ENCODE peak calls at places on chromosomes 6 and 20, in nine cellular contexts. F, V, T, R, Q, S, G, K and B are unnamed samples.

GRCh38 chr20:63176448-63177133 is 39.3 kb downstream of the YTHDF1 start:
- DNase-seq in Q (no peak), T (no peak), S (no peak), R (no peak), F (no peak), G (no peak), V (no peak), K (no peak), B (no peak)

GRCh38 chr20:8601542-8601912 is 467.4 kb upstream of the PLCB4 start:
- DNase-seq in V (no peak), F (no peak), Q (no peak), K (no peak), G (no peak), S (no peak), T (no peak), R (no peak), B (no peak)

GRCh38 chr6:37276916-37277509 is 19.1 kb upstream of the TMEM217 start:
- DNase-seq in S (no peak), K (no peak), F (no peak), Q (no peak), V (no peak), R (no peak), G (no peak), T (no peak), B (no peak)

GRCh38 chr20:37680420-37680819 is 13.4 kb upstream of the CTNNBL1 start:
- DNase-seq in T (no peak), V (no peak), Q (no peak), G (no peak), F (no peak), K (no peak), R (no peak), S (peak; percentile 33), B (no peak)

GRCh38 chr6:136063095-136063494 is 187.0 kb downstream of the MTFR2 start:
- DNase-seq in K (no peak), R (no peak), F (no peak), Q (no peak), G (no peak), S (peak; percentile 92), V (no peak), T (no peak), B (no peak)

GRCh38 chr6:89351632-89352328 is 742 bp downstream of the UBE2J1 start:
- DNase-seq in R (no peak), T (no peak), K (no peak), Q (no peak), S (peak; percentile 47), V (no peak), G (peak; percentile 28), F (no peak), B (no peak)

GRCh38 chr6:13769655-13770053 is 44.7 kb downstream of the MCUR1 start:
- DNase-seq in T (no peak), K (no peak), R (no peak), F (no peak), G (no peak), S (no peak), V (no peak), Q (no peak), B (no peak)

GRCh38 chr6:68126089-68126749 is 508.9 kb upstream of the ADGRB3 start:
- DNase-seq in F (no peak), S (no peak), K (peak; percentile 62), R (no peak), G (no peak), V (no peak), Q (no peak), T (no peak), B (no peak)

GRCh38 chr6:43739642-43740091 is 30.3 kb upstream of the VEGFA start:
- DNase-seq in F (peak; percentile 57), G (no peak), R (no peak), V (no peak), K (no peak), T (peak; percentile 49), Q (no peak), S (no peak), B (no peak)

GRCh38 chr20:63898882-63899558 is 4.1 kb downstream of the DNAJC5 start:
- DNase-seq in K (no peak), F (no peak), Q (no peak), G (no peak), V (no peak), R (no peak), S (no peak), T (peak; percentile 81), B (no peak)

GRCh38 chr6:51398064-51398740 is 579.5 kb downstream of the TFAP2B start:
- DNase-seq in Q (no peak), T (no peak), R (no peak), V (peak; percentile 47), F (no peak), K (no peak), S (no peak), G (no peak), B (no peak)

GRCh38 chr6:114115659-114116058 is 144.7 kb upstream of the HDAC2 start:
- DNase-seq in F (no peak), K (no peak), S (no peak), Q (no peak), T (no peak), V (no peak), R (no peak), G (no peak), B (no peak)

GRCh38 chr6:26330835-26331808 is 33.9 kb upstream of the BTN3A2 start:
- DNase-seq in G (no peak), K (peak; percentile 46), Q (no peak), S (peak; percentile 23), V (no peak), T (no peak), F (no peak), R (no peak), B (no peak)

GRCh38 chr6:28768187-28768913 is 155.4 kb downstream of the TRIM27 start:
- DNase-seq in S (no peak), K (no peak), V (no peak), R (no peak), Q (no peak), G (no peak), T (no peak), F (no peak), B (no peak)

GRCh38 chr6:99790679-99791078 is 184.0 kb downstream of the PRDM13 start:
- DNase-seq in T (no peak), V (no peak), G (no peak), R (no peak), F (no peak), Q (no peak), S (no peak), K (no peak), B (no peak)
- TF ChIP-seq CTCF in T (no peak), V (no peak), G (peak; percentile 8), R (peak; percentile 64), F (no peak), Q (no peak), S (no peak), K (no peak), B (no peak)

DNA sequence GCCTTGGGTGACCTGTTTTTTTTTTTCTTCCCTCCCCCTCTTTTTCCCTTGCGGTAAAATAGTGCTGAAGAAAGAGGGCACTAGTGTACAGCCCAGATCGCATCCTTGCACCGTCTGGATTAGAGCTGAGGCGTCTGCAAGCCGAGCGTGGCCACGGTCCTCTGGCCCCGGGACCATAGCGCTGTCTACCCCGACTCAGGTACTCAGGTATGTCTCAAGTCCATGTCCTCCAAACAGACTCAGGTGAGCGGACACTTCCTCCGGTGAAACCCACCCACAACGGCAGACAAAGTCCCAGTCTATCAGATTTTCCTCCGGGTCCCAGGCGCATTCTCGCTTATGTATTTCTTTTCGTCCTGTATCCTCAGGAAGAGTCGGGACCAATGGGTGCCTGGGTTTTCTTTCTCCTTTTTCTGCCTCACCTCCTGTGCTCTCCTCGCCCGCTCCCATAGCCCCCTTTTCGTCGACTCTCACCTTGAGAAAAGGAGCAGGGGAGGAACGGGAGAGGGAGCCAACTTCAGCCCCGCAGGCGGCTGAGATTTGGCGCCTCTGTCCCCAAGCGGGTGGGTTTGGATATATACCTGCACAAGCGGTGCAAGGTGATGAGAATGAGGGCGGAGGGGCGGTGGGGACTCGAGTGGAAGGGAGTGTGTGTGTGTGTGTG is 1.1 kb upstream of the GRM1 start:
- DNase-seq in K (no peak), S (no peak), Q (no peak), F (no peak), R (no peak), G (no peak), V (no peak), T (no peak), B (no peak)
- TF ChIP-seq CTCF in K (no peak), S (no peak), Q (no peak), F (no peak), R (no peak), G (no peak), V (no peak), T (no peak), B (no peak)

GRCh38 chr6:123794190-123794589 is 9.5 kb upstream of the NKAIN2 start:
- DNase-seq in V (no peak), S (no peak), F (no peak), Q (no peak), G (no peak), R (no peak), T (no peak), K (no peak), B (no peak)

DNA sequence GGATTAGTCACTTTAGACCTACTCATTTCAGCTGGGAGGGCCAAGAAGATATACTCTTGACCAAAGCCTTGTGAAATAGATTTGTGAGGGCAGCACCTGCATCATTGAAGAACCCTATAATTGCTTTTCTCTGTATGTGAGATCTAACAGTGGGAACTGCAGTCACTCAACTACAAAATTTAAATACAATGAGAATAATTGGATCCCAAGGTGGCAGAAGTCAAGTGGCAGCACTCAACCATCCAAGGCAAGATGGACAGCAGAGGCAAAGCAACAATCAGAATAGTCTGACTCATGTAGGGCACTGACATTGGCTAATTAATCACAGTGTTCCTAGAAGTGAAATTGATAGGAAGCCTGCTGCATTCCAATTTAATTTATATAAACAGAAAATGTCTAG is 8.9 kb upstream of the NKAIN2 start:
- DNase-seq in R (no peak), K (no peak), T (no peak), V (no peak), Q (no peak), G (no peak), S (no peak), F (no peak), B (no peak)
- TF ChIP-seq CTCF in R (no peak), K (no peak), T (no peak), V (no peak), Q (no peak), G (no peak), S (no peak), F (no peak), B (no peak)

GRCh38 chr20:25221592-25222460 is 26.1 kb upstream of the PYGB start:
- DNase-seq in V (no peak), R (no peak), T (no peak), S (no peak), F (no peak), K (no peak), G (no peak), Q (peak; percentile 49), B (no peak)

GRCh38 chr20:25220810-25221591 is 25.5 kb downstream of the ENTPD6 start:
- DNase-seq in F (no peak), T (no peak), R (no peak), G (no peak), S (no peak), V (no peak), K (no peak), Q (no peak), B (no peak)

GRCh38 chr20:25219365-25219764 is 23.9 kb downstream of the ENTPD6 start:
- DNase-seq in V (no peak), K (no peak), S (no peak), G (no peak), R (no peak), Q (no peak), F (no peak), T (no peak), B (no peak)

GRCh38 chr20:25218492-25218891 is 23.0 kb downstream of the ENTPD6 start:
- DNase-seq in V (no peak), F (no peak), S (no peak), R (no peak), K (no peak), T (peak; percentile 75), Q (no peak), G (no peak), B (no peak)

GRCh38 chr20:25220021-25220730 is 24.7 kb downstream of the ENTPD6 start:
- DNase-seq in S (no peak), R (no peak), T (no peak), K (no peak), Q (no peak), F (no peak), G (no peak), V (no peak), B (no peak)
- TF ChIP-seq CTCF in S (peak; percentile 33), R (no peak), T (no peak), K (peak; percentile 36), Q (no peak), F (peak; percentile 26), G (peak; percentile 39), V (peak; percentile 24), B (no peak)